ENCODE peak calls at places on chromosomes 7 and 10, in four cellular contexts. C is fibroblast of lung, I is mammary epithelial cell, F is MM.1S. U is an unnamed sample.

GRCh38 chr10:69791812-69792211 is 9.9 kb upstream of the COL13A1 start:
- DNase-seq in C (no peak), I (no peak), F (no peak), U (no peak)

GRCh38 chr10:124354411-124355382 is 64.0 kb downstream of the OAT start:
- DNase-seq in C (peak), I (no peak), F (peak), U (peak)

GRCh38 chr7:3722396-3722846 is 421.4 kb downstream of the SDK1 start:
- DNase-seq in C (peak), I (no peak), F (no peak), U (peak)

GRCh38 chr10:80191589-80192270 is 13.6 kb downstream of the ANXA11 start:
- DNase-seq in C (no peak), I (peak), F (peak), U (no peak)

GRCh38 chr10:126536656-126537055 is 133.8 kb downstream of the C10orf90 start:
- DNase-seq in C (no peak), I (no peak), F (no peak), U (no peak)

GRCh38 chr7:135514856-135515255 is 5.0 kb upstream of the CNOT4 start:
- DNase-seq in C (no peak), I (no peak), F (no peak), U (no peak)

GRCh38 chr10:14571866-14572507 is 202.7 kb downstream of the FAM107B start:
- DNase-seq in C (peak), I (no peak), F (peak), U (peak)

GRCh38 chr7:66694286-66694685 is 46.2 kb upstream of the RABGEF1 start:
- DNase-seq in C (no peak), I (no peak), F (no peak), U (no peak)

GRCh38 chr7:27211694-27212316 is 11.9 kb upstream of the HOXA13 start:
- DNase-seq in C (no peak), I (no peak), F (no peak), U (no peak)

GRCh38 chr7:27212587-27213149 is 12.8 kb upstream of the HOXA13 start:
- DNase-seq in C (no peak), I (no peak), F (no peak), U (no peak)

GRCh38 chr7:27214587-27214950 is 14.7 kb upstream of the HOXA13 start:
- DNase-seq in C (no peak), I (no peak), F (no peak), U (no peak)

GRCh38 chr7:27213904-27214586 is 14.2 kb upstream of the HOXA13 start:
- DNase-seq in C (no peak), I (no peak), F (no peak), U (no peak)

GRCh38 chr7:27213150-27213903 is 13.4 kb upstream of the HOXA13 start:
- DNase-seq in C (no peak), I (no peak), F (no peak), U (no peak)
- TF ChIP-seq EZH2 in C (peak), I (no peak), F (no peak), U (peak)

DNA sequence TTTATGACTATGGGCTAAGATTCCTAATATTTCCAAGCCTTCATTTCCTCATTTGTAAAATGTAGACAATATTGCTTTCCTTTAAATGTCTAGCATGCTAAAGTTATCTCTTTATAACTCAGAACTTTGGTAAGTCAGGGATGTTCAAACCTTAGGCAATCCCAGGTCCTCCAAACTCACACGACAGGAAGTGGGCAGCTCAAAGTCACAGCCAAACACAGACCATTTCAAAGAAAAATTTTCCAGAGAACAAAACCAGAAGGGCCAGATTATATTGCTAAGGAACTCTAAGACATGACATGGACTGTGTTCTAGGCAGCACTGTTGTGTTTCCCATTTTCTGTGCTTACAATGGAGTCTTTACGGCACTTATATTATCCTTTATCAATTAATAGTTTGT is 87.8 kb upstream of the DYNC1I1 start:
- DNase-seq in C (no peak), I (no peak), F (no peak), U (no peak)
- H3K9ac ChIP-seq in C (no peak), I (no peak), F (no peak), U (no peak)

DNA sequence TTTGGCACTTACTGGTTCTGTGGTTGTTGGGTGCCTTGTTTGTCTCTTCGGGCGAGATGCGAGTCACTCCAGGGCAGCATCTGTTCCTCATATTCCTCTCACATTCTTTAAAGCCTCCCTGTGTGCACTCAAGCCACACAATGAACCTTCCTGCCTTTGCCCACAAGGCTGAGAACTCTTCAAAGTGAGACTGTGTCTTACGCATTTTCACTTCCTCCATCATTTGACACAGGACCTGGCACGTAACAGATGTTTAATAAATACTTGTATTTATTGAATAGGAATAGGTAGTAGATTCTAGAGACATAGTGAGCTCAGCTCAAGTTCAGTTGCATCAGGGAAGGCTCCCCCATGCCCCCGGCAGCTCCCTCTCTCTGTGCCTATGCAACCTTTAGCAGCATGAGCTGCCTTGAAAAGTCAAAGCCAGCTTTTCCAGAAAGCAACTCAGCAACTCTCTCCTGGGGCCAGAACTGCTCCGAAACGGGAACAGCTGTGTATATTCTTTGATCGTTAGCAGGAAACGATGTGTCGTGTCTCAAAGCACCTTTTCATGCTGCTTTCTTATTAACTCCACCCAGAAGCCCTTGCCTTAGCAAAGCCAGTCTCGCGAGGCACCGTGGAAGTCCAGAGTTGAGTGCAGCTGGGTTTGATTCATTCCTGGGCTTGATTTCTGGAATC is 97.5 kb downstream of the PFKFB3 start:
- DNase-seq in C (peak), I (peak), F (peak), U (peak)
- H3K4me3 ChIP-seq in C (no peak), I (no peak), F (peak), U (no peak)

GRCh38 chr7:150447966-150448788 is 2.3 kb upstream of the GIMAP8 start:
- DNase-seq in C (no peak), I (no peak), F (no peak), U (no peak)

GRCh38 chr7:150449206-150449956 is 1.0 kb upstream of the GIMAP8 start:
- DNase-seq in C (no peak), I (no peak), F (no peak), U (no peak)

GRCh38 chr7:150446288-150446938 is 4.0 kb upstream of the GIMAP8 start:
- DNase-seq in C (no peak), I (no peak), F (no peak), U (peak)

GRCh38 chr7:150450491-150450992 is at the start of gene GIMAP8:
- DNase-seq in C (no peak), I (no peak), F (no peak), U (no peak)

DNA sequence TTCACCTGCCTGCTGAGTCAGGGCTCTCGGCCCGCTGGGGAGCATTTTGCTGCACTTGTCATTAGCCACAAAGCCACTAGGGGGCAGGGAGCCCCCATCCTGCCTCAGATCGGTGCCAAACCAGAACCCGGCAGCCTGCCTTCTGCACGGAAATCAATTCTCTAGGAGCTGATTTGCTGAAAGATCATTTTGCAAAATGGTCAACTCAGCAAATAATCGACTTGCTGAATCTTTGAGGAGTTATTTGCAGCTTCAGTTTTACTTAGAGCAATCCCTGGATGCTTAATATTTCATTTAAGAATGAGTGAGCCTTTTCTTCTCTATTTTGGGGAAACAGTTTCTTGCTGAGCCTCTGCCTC is 1.7 kb upstream of the GIMAP8 start:
- DNase-seq in C (peak), I (peak), F (peak), U (peak)
- TF ChIP-seq EZH2 in C (no peak), I (no peak), F (no peak), U (no peak)

GRCh38 chr7:22913116-22913515 is 90.5 kb upstream of the TOMM7 start:
- DNase-seq in C (no peak), I (no peak), F (no peak), U (no peak)
- H3K9ac ChIP-seq in C (no peak), I (no peak), F (no peak), U (no peak)

GRCh38 chr10:113059001-113059780 is 109.1 kb downstream of the TCF7L2 start:
- DNase-seq in C (peak), I (peak), F (no peak), U (peak)
- H3K4me3 ChIP-seq in C (peak), I (peak), F (no peak), U (peak)

U was measured in astrocyte.